ENCODE peak calls at places on chromosomes 3 and 15, in six cellular contexts. Z is keratinocyte, C is tibial artery, M is body of pancreas, B is spleen, V is uterus. I is an unnamed sample. For H3K4me1, H3K27me3 and H3K9me3, the result is how much of the 10 kb centered on the place peaks cover.

GRCh38 chr3:159788291-159788690 is 200.3 kb upstream of the IL12A start:
- DNase-seq in Z (no peak), C (no peak), M (no peak), B (no peak), V (no peak), I (no peak)

GRCh38 chr15:29818141-29818540 is 4.1 kb downstream of the TJP1 start:
- DNase-seq in Z (no peak), C (no peak), M (no peak), B (no peak), V (no peak), I (no peak)

GRCh38 chr15:69692342-69692741 is 239.7 kb downstream of the RPLP1 start:
- DNase-seq in Z (no peak), C (no peak), M (no peak), B (no peak), V (no peak), I (no peak)

GRCh38 chr15:36742696-36743095 is 163.3 kb downstream of the CDIN1 start:
- DNase-seq in Z (no peak), C (no peak), M (no peak), B (no peak), V (no peak), I (no peak)

GRCh38 chr3:187740446-187741399 is 4.5 kb downstream of the BCL6 start:
- DNase-seq in Z (no peak), C (peak), M (peak), B (peak), V (peak), I (peak)

GRCh38 chr3:30680789-30681188 is 74.4 kb downstream of the TGFBR2 start:
- DNase-seq in Z (no peak), C (no peak), M (no peak), B (no peak), V (no peak), I (peak)

GRCh38 chr3:112931737-112932521 is 43.0 kb downstream of the CD200R1 start:
- DNase-seq in Z (no peak), C (no peak), M (no peak), B (peak), V (no peak), I (no peak)

GRCh38 chr3:143122608-143123352 is 3.2 kb downstream of the CHST2 start:
- DNase-seq in Z (no peak), C (no peak), M (no peak), B (no peak), V (no peak), I (no peak)

GRCh38 chr3:47283193-47283537 is 421 bp downstream of the KLHL18 start:
- DNase-seq in Z (no peak), C (no peak), M (peak), B (no peak), V (no peak), I (peak)

GRCh38 chr15:93321881-93322282 is 232.9 kb upstream of the RGMA start:
- DNase-seq in Z (no peak), C (no peak), M (peak), B (no peak), V (no peak), I (no peak)

DNA sequence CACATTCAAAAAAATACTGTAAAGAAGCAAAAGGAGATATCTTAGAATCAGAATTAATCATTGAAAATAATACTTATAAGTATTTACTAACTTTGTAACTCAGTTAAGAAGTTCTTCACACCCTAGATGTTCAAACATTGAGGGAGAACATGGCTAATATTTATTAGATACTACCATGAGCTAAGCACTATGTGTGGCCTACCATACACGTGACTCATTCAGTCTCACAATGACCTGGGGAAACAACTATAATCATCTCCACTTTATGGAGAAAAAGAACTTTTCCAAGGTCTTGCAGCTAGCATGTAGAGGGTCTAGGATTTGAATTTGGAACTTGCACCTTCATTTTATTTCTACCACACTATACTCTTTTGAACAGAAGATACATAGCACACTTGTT is 361.9 kb upstream of the CFAP20DC start:
- DNase-seq in Z (no peak), C (no peak), M (no peak), B (no peak), V (no peak), I (no peak)
- H3K4me1 ChIP-seq in Z (under half), C (under half), M (under half), B (under half), V (under half), I (under half)

DNA sequence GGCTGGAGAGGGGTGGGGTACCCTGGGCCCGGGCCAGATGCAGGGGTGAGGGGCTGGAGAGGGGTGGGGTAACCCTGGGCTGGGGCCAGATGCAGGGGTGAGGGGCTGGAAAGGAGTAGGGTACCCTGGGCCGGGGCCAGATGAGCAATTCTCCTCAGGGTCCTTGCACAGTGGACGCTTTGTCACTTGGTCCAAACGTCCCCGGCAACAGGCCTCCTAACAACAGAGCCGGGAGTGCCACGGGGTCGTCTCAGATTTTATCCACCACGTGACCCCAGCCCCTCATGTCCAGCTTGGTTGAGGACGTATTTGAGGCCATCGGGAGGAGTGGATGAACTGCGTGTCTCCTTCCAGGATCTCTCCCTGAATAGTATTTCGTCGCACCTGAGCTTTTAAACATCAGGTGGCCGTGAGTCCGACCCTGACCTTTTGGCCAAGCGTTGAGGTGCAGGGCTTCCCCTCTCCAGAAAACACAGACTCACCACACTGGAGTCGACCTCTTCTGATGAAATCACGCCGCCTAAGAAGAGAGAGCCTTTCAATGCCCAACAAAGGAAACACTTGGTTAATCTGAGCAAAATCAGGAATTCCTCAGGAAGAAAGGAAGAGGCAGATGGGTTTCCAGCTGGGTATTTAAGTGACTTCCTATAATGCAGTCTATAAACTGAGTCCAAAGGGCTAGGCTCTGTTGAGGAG is 12.8 kb upstream of the LRRC15 start:
- DNase-seq in Z (no peak), C (peak), M (peak), B (peak), V (no peak), I (no peak)
- H3K27me3 ChIP-seq in Z (under half), C (under half), M (under half), B (half or more), V (under half), I (under half)

GRCh38 chr3:52722491-52722890 is 16.6 kb downstream of the SPCS1 start:
- DNase-seq in Z (no peak), C (no peak), M (no peak), B (no peak), V (no peak), I (no peak)
- H3K9me3 ChIP-seq in Z (under half), C (under half), M (under half), B (under half), V (under half), I (under half)

DNA sequence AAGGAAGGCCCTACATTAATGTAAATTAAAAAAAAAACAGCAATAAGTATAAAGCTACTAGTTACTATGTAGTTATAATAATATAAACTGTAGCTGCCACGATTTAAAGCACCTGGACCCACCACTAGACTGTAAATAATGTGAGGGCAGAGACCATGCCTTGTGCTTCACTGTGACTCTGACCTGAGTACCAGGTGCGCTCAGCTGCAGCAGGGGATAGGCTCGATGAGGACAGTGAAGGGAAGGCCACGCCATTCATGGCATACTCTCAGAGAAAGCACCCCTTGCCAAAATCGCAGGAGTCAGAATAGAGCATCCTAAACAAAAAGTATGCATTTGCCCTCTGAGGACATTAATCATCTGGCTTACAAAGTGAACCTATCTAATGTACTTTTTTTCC is 5.1 kb downstream of the FSTL1 start:
- DNase-seq in Z (no peak), C (no peak), M (no peak), B (no peak), V (no peak), I (no peak)
- H3K4me1 ChIP-seq in Z (under half), C (half or more), M (under half), B (under half), V (under half), I (under half)

DNA sequence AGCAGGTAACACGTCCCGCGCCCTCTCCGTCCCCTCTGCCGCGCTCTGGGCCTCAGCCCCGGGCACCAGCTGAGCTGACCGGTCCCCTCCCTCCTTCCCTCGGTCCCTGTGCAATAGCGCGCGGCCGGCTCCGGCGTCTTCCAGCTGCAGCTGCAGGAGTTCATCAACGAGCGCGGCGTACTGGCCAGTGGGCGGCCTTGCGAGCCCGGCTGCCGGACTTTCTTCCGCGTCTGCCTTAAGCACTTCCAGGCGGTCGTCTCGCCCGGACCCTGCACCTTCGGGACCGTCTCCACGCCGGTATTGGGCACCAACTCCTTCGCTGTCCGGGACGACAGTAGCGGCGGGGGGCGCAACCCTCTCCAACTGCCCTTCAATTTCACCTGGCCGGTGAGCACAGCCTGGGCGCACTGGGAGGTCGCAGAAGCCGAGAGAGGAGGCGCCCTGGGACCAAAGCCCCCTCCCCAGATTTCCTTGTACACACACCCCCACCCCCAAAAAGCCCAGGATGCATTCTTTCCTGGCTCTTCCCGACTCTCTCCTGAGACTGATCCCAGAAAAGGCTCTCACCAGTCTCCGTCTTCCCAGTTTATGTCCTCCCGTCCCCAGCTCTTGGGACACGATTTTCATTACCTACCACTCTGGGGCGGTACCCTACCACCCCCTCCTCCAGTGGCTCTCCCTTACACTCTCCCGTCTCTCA is 740 bp downstream of the DLL4 start:
- DNase-seq in Z (no peak), C (no peak), M (peak), B (peak), V (no peak), I (no peak)
- H3K27me3 ChIP-seq in Z (half or more), C (under half), M (under half), B (half or more), V (under half), I (under half)

GRCh38 chr15:95025924-95026728 is 794.8 kb downstream of the MCTP2 start:
- DNase-seq in Z (no peak), C (no peak), M (no peak), B (no peak), V (peak), I (no peak)
- H3K9me3 ChIP-seq in Z (under half), C (under half), M (under half), B (under half), V (under half), I (under half)